ENCODE peak calls at places on chromosomes 6 and 20, in six cellular contexts. Q is effector memory CD8-positive, alpha-beta T cell; G is transverse colon; W is T-cell; U is astrocyte of the spinal cord; P is NCI-H1694 treated with DMSO at 0.1 percent for 48 hours. J is an unnamed sample.

GRCh38 chr20:25196701-25197120 is 1.2 kb downstream of the ENTPD6 start:
- DNase-seq in Q (no peak), G (no peak), W (no peak), U (peak; percentile 7), P (no peak), J (no peak)

GRCh38 chr20:55394592-55394991 is 610.7 kb downstream of the CBLN4 start:
- DNase-seq in Q (no peak), G (no peak), W (no peak), U (no peak), P (no peak), J (peak; percentile 55)

GRCh38 chr6:112923940-112924587 is 576.9 kb downstream of the RFPL4B start:
- DNase-seq in Q (no peak), G (no peak), W (no peak), U (no peak), P (no peak), J (no peak)

GRCh38 chr20:31719644-31720485 is 2.8 kb downstream of the BCL2L1 start:
- DNase-seq in Q (no peak), G (peak; percentile 42), W (no peak), U (no peak), P (no peak), J (peak; percentile 99)

GRCh38 chr6:4607793-4608192 is 168.4 kb upstream of the CDYL start:
- DNase-seq in Q (peak; percentile 16), G (no peak), W (no peak), U (no peak), P (peak; percentile 4), J (no peak)

GRCh38 chr6:53851561-53851960 is 56.8 kb downstream of the LRRC1 start:
- DNase-seq in Q (no peak), G (no peak), W (no peak), U (no peak), P (no peak), J (no peak)

GRCh38 chr20:18662279-18662678 is 74.4 kb downstream of the DTD1 start:
- DNase-seq in Q (no peak), G (no peak), W (no peak), U (no peak), P (no peak), J (no peak)

GRCh38 chr6:152897807-152898399 is 84.9 kb downstream of the FBXO5 start:
- DNase-seq in Q (peak; percentile 75), G (peak; percentile 60), W (peak; percentile 12), U (peak; percentile 48), P (peak; percentile 32), J (peak; percentile 39)

GRCh38 chr6:43239054-43239453 is 4.2 kb upstream of the TTBK1 start:
- DNase-seq in Q (no peak), G (no peak), W (no peak), U (no peak), P (no peak), J (no peak)

GRCh38 chr6:46172176-46172575 is 1.4 kb upstream of the ENPP5 start:
- DNase-seq in Q (no peak), G (no peak), W (no peak), U (no peak), P (no peak), J (no peak)

GRCh38 chr6:108564178-108564577 is 3.5 kb downstream of the FOXO3 start:
- DNase-seq in Q (no peak), G (no peak), W (no peak), U (peak; percentile 95), P (no peak), J (peak; percentile 92)

GRCh38 chr6:46035242-46035641 is 19.6 kb upstream of the CLIC5 start:
- DNase-seq in Q (no peak), G (no peak), W (no peak), U (no peak), P (no peak), J (no peak)

GRCh38 chr6:112235956-112236355 is 18.4 kb downstream of the LAMA4 start:
- DNase-seq in Q (no peak), G (no peak), W (peak; percentile 0), U (peak; percentile 74), P (no peak), J (peak; percentile 7)

GRCh38 chr6:34115396-34116314 is 30.2 kb downstream of the GRM4 start:
- DNase-seq in Q (peak; percentile 5), G (no peak), W (no peak), U (peak; percentile 23), P (no peak), J (no peak)

GRCh38 chr6:83853178-83853967 is at the start of gene RIPPLY2:
- DNase-seq in Q (no peak), G (peak; percentile 7), W (no peak), U (peak; percentile 43), P (peak; percentile 37), J (no peak)

GRCh38 chr20:51326241-51326819 is 216.2 kb downstream of the NFATC2 start:
- DNase-seq in Q (no peak), G (peak; percentile 44), W (no peak), U (no peak), P (peak; percentile 31), J (no peak)

GRCh38 chr6:12020187-12020791 is 8.2 kb downstream of the HIVEP1 start:
- DNase-seq in Q (no peak), G (no peak), W (no peak), U (no peak), P (no peak), J (no peak)

GRCh38 chr20:5078399-5078958 is 41.3 kb downstream of the PCNA start:
- DNase-seq in Q (peak; percentile 77), G (peak; percentile 83), W (peak; percentile 76), U (no peak), P (no peak), J (no peak)

GRCh38 chr6:163986313-163986712 is 571.8 kb downstream of the QKI start:
- DNase-seq in Q (no peak), G (no peak), W (no peak), U (peak; percentile 32), P (no peak), J (peak; percentile 82)

GRCh38 chr6:156963712-156964700 is 186.8 kb downstream of the ARID1B start:
- DNase-seq in Q (no peak), G (no peak), W (no peak), U (peak; percentile 43), P (no peak), J (peak; percentile 71)

GRCh38 chr6:4134841-4135664 is at the start of gene ECI2:
- DNase-seq in Q (no peak), G (peak; percentile 69), W (no peak), U (no peak), P (peak; percentile 10), J (peak; percentile 58)